ENCODE peak calls at places on chromosomes 4 and X, in six cellular contexts. One of them, this sample, is unnamed.

GRCh38 chr4:6362896-6363295 is 93.2 kb downstream of the WFS1 start:
- DNase-seq in sigmoid colon: no peak
- DNase-seq in body of pancreas: no peak
- DNase-seq in HCT116: no peak
- DNase-seq in transverse colon: no peak
- DNase-seq in spleen: no peak
- DNase-seq in this sample: peak; percentile 61

GRCh38 chr4:102807345-102807744 is 20.0 kb downstream of the UBE2D3 start:
- DNase-seq in sigmoid colon: no peak
- DNase-seq in body of pancreas: no peak
- DNase-seq in HCT116: no peak
- DNase-seq in transverse colon: no peak
- DNase-seq in spleen: no peak
- DNase-seq in this sample: no peak

GRCh38 chr4:24770111-24770584 is 25.2 kb upstream of the SOD3 start:
- DNase-seq in sigmoid colon: no peak
- DNase-seq in body of pancreas: no peak
- DNase-seq in HCT116: peak; percentile 33
- DNase-seq in transverse colon: no peak
- DNase-seq in spleen: no peak
- DNase-seq in this sample: peak; percentile 75

GRCh38 chr4:17687237-17687857 is 72.9 kb downstream of the MED28 start:
- DNase-seq in sigmoid colon: no peak
- DNase-seq in body of pancreas: no peak
- DNase-seq in HCT116: no peak
- DNase-seq in transverse colon: no peak
- DNase-seq in spleen: no peak
- DNase-seq in this sample: no peak

GRCh38 chrX:115191490-115192243 is 2.5 kb downstream of the RBMXL3 start:
- DNase-seq in sigmoid colon: no peak
- DNase-seq in body of pancreas: no peak
- DNase-seq in HCT116: no peak
- DNase-seq in transverse colon: no peak
- DNase-seq in spleen: no peak
- DNase-seq in this sample: no peak

GRCh38 chr4:102518703-102519131 is 17.6 kb downstream of the NFKB1 start:
- DNase-seq in sigmoid colon: no peak
- DNase-seq in body of pancreas: peak; percentile 9
- DNase-seq in HCT116: no peak
- DNase-seq in transverse colon: no peak
- DNase-seq in spleen: no peak
- DNase-seq in this sample: no peak

GRCh38 chr4:71524746-71525145 is 185.9 kb downstream of the SLC4A4 start:
- DNase-seq in sigmoid colon: no peak
- DNase-seq in body of pancreas: no peak
- DNase-seq in HCT116: no peak
- DNase-seq in transverse colon: no peak
- DNase-seq in spleen: no peak
- DNase-seq in this sample: no peak

GRCh38 chrX:99394450-99394849 is 1015.6 kb downstream of the PCDH19 start:
- DNase-seq in sigmoid colon: no peak
- DNase-seq in body of pancreas: no peak
- DNase-seq in HCT116: no peak
- DNase-seq in transverse colon: no peak
- DNase-seq in spleen: no peak
- DNase-seq in this sample: peak; percentile 8

GRCh38 chr4:24278693-24279092 is 305.7 kb downstream of the DHX15 start:
- DNase-seq in sigmoid colon: no peak
- DNase-seq in body of pancreas: no peak
- DNase-seq in HCT116: no peak
- DNase-seq in transverse colon: no peak
- DNase-seq in spleen: no peak
- DNase-seq in this sample: no peak

GRCh38 chr4:128385683-128386304 is 98.2 kb upstream of the PGRMC2 start:
- DNase-seq in sigmoid colon: no peak
- DNase-seq in body of pancreas: no peak
- DNase-seq in HCT116: no peak
- DNase-seq in transverse colon: no peak
- DNase-seq in spleen: no peak
- DNase-seq in this sample: peak; percentile 21

GRCh38 chr4:86522349-86522748 is 71.8 kb upstream of the PTPN13 start:
- DNase-seq in sigmoid colon: no peak
- DNase-seq in body of pancreas: no peak
- DNase-seq in HCT116: no peak
- DNase-seq in transverse colon: no peak
- DNase-seq in spleen: no peak
- DNase-seq in this sample: peak; percentile 4

GRCh38 chr4:169485791-169486742 is 126.3 kb downstream of the NEK1 start:
- DNase-seq in sigmoid colon: no peak
- DNase-seq in body of pancreas: peak; percentile 47
- DNase-seq in HCT116: peak; percentile 49
- DNase-seq in transverse colon: peak; percentile 26
- DNase-seq in spleen: no peak
- DNase-seq in this sample: peak; percentile 68

GRCh38 chr4:100898844-100899243 is 381.0 kb upstream of the EMCN start:
- DNase-seq in sigmoid colon: no peak
- DNase-seq in body of pancreas: no peak
- DNase-seq in HCT116: no peak
- DNase-seq in transverse colon: no peak
- DNase-seq in spleen: no peak
- DNase-seq in this sample: no peak

GRCh38 chrX:47191331-47191730 is 2.3 kb upstream of the UBA1 start:
- DNase-seq in sigmoid colon: no peak
- DNase-seq in body of pancreas: peak; percentile 51
- DNase-seq in HCT116: peak; percentile 13
- DNase-seq in transverse colon: peak; percentile 51
- DNase-seq in spleen: peak; percentile 82
- DNase-seq in this sample: peak; percentile 38

DNA sequence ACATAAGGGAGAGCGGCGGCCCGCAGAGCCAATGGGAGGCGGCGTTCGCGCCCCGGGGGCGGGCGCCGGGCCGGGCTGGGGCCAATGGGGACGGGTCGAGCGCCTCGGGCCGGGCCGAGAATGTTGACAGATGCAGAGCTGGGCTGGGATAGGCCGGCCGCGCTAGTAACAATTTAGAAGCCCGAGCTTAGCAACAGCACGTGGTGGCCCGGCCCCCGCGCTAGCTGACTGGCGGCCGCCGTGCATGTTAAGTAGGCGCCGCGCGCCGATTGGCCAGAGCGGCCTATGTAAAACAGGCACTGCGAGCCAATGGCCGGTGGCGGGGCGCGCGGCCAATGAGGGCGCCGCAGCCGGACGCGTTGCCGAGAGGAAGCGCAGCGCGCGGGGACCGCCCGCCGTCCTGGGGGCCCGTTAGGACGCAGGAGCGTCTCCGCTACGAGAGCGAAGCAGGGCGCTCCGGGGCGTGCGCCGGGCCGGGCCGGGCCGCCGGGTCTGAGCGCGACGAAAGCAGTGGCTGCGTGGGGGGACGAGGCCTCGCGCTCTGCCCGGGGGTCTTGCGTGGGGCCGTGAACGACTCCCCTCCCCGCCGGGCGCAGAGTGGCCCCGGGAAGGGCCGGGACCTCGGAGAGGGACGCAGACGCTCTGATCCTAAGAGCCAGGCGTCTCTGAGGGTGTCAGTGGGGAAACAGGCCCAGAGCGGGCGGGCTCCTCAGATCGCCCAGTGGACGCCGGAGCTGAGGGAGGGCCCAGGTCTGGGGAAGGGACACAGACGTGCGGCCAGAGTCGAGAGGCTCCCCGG is 435 bp upstream of the MXD4 start:
- DNase-seq in sigmoid colon: peak; percentile 100
- DNase-seq in body of pancreas: peak; percentile 100
- DNase-seq in HCT116: peak; percentile 97
- DNase-seq in transverse colon: peak; percentile 99
- DNase-seq in spleen: peak; percentile 100
- DNase-seq in this sample: peak; percentile 100
- TF ChIP-seq POLR2A in sigmoid colon: peak; percentile 72
- TF ChIP-seq POLR2A in body of pancreas: peak; percentile 84
- TF ChIP-seq POLR2A in HCT116: peak; percentile 50
- TF ChIP-seq POLR2A in transverse colon: peak; percentile 82
- TF ChIP-seq POLR2A in spleen: no peak
- TF ChIP-seq POLR2A in this sample: peak; percentile 93

DNA sequence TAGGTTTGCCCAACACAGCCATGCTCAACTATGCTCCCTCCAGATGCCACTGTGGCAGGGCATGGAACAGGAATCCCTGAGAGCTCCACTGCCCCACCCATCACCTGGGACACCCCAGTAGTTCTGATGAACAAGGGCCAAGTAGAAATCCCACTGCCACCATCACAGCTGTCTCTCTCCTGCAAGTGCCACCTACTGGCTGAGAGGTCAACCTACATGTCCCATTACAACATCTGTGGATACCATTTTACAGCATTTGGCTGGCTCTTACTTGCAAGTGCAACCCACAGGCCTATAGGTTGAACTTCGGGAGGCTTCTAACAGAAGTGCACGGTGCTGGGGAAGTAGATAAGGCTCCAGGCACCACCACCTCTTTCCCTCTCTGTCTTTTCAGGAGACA is 142.5 kb downstream of the CXXC4 start:
- DNase-seq in sigmoid colon: no peak
- DNase-seq in body of pancreas: no peak
- DNase-seq in HCT116: no peak
- DNase-seq in transverse colon: no peak
- DNase-seq in spleen: no peak
- DNase-seq in this sample: peak; percentile 17
- TF ChIP-seq CTCF in sigmoid colon: no peak
- TF ChIP-seq CTCF in body of pancreas: no peak
- TF ChIP-seq CTCF in HCT116: peak; percentile 37
- TF ChIP-seq CTCF in transverse colon: no peak
- TF ChIP-seq CTCF in spleen: no peak
- TF ChIP-seq CTCF in this sample: peak; percentile 33

GRCh38 chrX:71990518-71990917 is 79.9 kb downstream of the NHSL2 start:
- DNase-seq in sigmoid colon: no peak
- DNase-seq in body of pancreas: no peak
- DNase-seq in HCT116: no peak
- DNase-seq in transverse colon: no peak
- DNase-seq in spleen: no peak
- DNase-seq in this sample: no peak
- TF ChIP-seq POLR2A in sigmoid colon: no peak
- TF ChIP-seq POLR2A in body of pancreas: no peak
- TF ChIP-seq POLR2A in HCT116: no peak
- TF ChIP-seq POLR2A in transverse colon: no peak
- TF ChIP-seq POLR2A in spleen: no peak
- TF ChIP-seq POLR2A in this sample: no peak

GRCh38 chrX:91414710-91415109 is 19.9 kb upstream of the PABPC5 start:
- DNase-seq in sigmoid colon: no peak
- DNase-seq in body of pancreas: no peak
- DNase-seq in HCT116: no peak
- DNase-seq in transverse colon: no peak
- DNase-seq in spleen: no peak
- DNase-seq in this sample: peak; percentile 10
- TF ChIP-seq CTCF in sigmoid colon: peak; percentile 24
- TF ChIP-seq CTCF in body of pancreas: peak; percentile 28
- TF ChIP-seq CTCF in HCT116: no peak
- TF ChIP-seq CTCF in transverse colon: no peak
- TF ChIP-seq CTCF in spleen: peak; percentile 39
- TF ChIP-seq CTCF in this sample: peak; percentile 37

DNA sequence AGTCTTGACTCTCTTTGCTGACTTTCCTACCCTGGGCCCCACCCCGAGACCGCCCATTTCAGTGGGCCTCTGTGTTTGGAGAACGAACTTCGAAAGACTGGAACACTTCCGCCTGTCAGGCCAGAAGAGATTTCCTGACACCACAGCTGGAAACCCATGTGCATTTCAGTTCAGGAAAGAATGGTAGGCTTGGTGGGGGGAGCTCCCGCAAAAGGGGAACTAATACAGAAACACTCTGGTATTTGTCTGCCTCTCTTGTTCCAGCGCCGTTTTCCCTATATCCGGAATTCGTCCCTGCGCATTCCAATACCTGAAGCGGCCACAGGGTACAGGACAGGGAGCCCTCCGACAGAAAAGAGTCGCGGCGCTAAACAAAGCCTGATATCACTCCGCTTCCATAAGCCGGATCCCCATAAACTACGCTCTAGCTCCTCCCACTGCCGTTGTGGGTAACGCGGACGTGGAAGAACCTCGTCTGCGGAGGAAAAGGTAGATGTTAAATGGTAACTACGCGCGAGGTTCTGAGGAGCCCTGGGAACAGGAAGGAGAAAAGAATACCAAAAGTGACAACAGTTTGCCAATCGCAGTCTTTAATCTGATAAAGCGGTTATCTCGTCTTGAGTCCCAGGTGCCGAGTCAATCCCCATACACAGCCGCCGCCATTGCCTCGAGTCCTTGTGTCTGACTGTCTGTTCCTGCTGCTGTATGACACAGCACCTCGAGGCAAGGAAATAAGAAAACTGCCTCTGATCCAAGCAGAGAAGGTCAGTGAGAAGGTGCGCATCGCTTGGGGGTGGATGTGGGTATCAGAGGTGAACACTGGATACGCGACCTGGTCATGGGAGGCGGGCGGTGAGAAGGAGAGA is at the start of gene ARMCX5:
- DNase-seq in sigmoid colon: peak; percentile 83
- DNase-seq in body of pancreas: peak; percentile 83
- DNase-seq in HCT116: peak; percentile 84
- DNase-seq in transverse colon: peak; percentile 77
- DNase-seq in spleen: peak; percentile 84
- DNase-seq in this sample: peak; percentile 62
- TF ChIP-seq POLR2A in sigmoid colon: peak; percentile 41
- TF ChIP-seq POLR2A in body of pancreas: peak; percentile 49
- TF ChIP-seq POLR2A in HCT116: peak; percentile 88
- TF ChIP-seq POLR2A in transverse colon: peak; percentile 66
- TF ChIP-seq POLR2A in spleen: no peak
- TF ChIP-seq POLR2A in this sample: no peak

This sample was measured in NB4.